ENCODE peak calls at places on chromosomes 2 and 18, in eight cellular contexts. Q is heart left ventricle, M is prostate gland, B is sigmoid colon, G is adrenal gland, J is ovary, O is A549, Y is body of pancreas. X is an unnamed sample.

GRCh38 chr2:156892449-156893335 is 364.8 kb upstream of the GALNT5 start:
- DNase-seq in B (no peak), Q (no peak), O (peak), M (peak), G (no peak), J (no peak), Y (peak), X (no peak)

GRCh38 chr2:43343573-43344304 is 117.3 kb upstream of the ZFP36L2 start:
- DNase-seq in O (no peak), M (peak), G (peak), Q (peak), J (peak), B (peak), Y (peak), X (peak)

GRCh38 chr2:238289574-238289973 is 1.2 kb upstream of the PER2 start:
- DNase-seq in Y (no peak), J (no peak), B (peak), M (no peak), O (no peak), Q (no peak), G (no peak), X (no peak)

GRCh38 chr18:23301971-23302370 is 151.1 kb upstream of the RIOK3 start:
- DNase-seq in B (no peak), J (no peak), G (no peak), O (no peak), Y (no peak), Q (no peak), M (no peak), X (no peak)

GRCh38 chr2:231670892-231671616 is 37.3 kb upstream of the PTMA start:
- DNase-seq in Y (no peak), Q (no peak), M (no peak), J (no peak), B (peak), G (no peak), O (peak), X (no peak)

GRCh38 chr2:151280276-151280675 is 9.2 kb downstream of the NMI start:
- DNase-seq in M (no peak), J (no peak), O (no peak), Q (no peak), Y (no peak), B (no peak), G (no peak), X (no peak)

GRCh38 chr2:233857511-233858118 is 3.3 kb upstream of the HJURP start:
- DNase-seq in Y (peak), J (no peak), O (peak), G (no peak), M (no peak), Q (no peak), B (no peak), X (no peak)

GRCh38 chr2:189267491-189267890 is 87.9 kb upstream of the COL5A2 start:
- DNase-seq in O (no peak), B (no peak), Q (no peak), J (no peak), M (no peak), G (no peak), Y (no peak), X (no peak)

GRCh38 chr2:62305421-62306176 is 109.7 kb downstream of the B3GNT2 start:
- DNase-seq in J (no peak), M (no peak), Y (no peak), O (no peak), B (no peak), G (no peak), Q (no peak), X (no peak)

GRCh38 chr2:157444643-157445040 is 753 bp upstream of the CYTIP start:
- DNase-seq in M (no peak), Y (no peak), B (no peak), G (no peak), J (no peak), O (no peak), Q (no peak), X (no peak)

GRCh38 chr2:176110975-176111663 is 4.0 kb downstream of the HOXD11 start:
- DNase-seq in J (peak), M (no peak), Y (peak), Q (no peak), O (peak), B (no peak), G (no peak), X (peak)

GRCh38 chr2:233033672-233034071 is 1.2 kb downstream of the NEU2 start:
- DNase-seq in M (no peak), O (no peak), B (no peak), G (no peak), Y (no peak), J (no peak), Q (no peak), X (no peak)

GRCh38 chr18:14930076-14930475 is 182.1 kb downstream of the ANKRD30B start:
- DNase-seq in J (no peak), Q (no peak), Y (no peak), O (no peak), B (no peak), M (no peak), G (no peak), X (peak)

GRCh38 chr2:170216415-170216814 is 38.5 kb downstream of the MYO3B start:
- DNase-seq in M (no peak), Q (no peak), J (no peak), O (no peak), B (no peak), G (no peak), Y (no peak), X (no peak)

GRCh38 chr18:36312806-36313395 is 15.4 kb downstream of the FHOD3 start:
- DNase-seq in B (no peak), J (peak), O (no peak), Y (no peak), M (no peak), Q (no peak), G (peak), X (no peak)
- TF ChIP-seq POLR2A in B (no peak), J (no peak), O (no peak), Y (no peak), M (no peak), Q (no peak), G (no peak), X (no peak)

DNA sequence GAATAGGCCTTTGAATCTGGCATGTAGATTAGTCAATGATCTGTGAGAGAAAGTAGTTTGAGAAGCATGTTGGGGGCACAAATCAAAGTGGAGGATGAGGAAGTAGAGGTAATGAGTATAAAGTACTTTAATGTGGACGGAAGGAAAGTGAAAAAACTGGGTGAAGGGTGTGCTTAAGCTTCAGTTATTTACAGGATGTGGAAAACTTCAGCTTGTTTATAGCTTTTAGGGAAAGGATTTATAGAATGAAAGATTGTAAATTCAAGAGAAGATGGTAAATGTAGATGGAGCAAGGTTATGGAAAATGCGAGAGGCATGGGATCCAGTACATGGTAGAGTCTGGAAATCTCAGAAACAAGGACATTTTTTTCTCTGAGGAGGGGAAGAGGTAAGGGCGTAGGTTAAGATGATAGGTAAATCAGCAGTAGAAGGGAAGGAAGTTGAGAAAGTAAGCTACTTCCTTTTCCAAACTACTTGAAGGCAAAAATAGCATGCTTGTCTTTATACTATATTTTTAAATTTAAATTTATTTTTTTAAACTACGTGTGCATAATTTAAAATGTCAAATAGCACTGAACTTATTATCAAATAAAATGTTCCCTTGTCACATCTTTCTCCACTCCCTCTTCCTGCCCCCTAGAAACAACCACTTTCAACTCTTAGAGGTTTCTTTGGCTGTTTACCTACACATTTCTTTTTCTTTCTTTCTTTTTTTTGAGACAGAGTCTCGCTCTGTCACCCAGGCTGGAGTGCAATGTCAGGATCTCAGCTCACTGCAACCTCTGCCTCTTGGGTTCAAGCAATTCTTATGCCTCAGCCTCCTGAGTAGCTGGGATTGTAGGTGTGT is 8.5 kb downstream of the FAM117B start:
- DNase-seq in M (no peak), J (no peak), B (no peak), Y (no peak), Q (no peak), G (no peak), O (no peak), X (no peak)
- H3K4me3 ChIP-seq in M (no peak), J (no peak), B (no peak), Y (no peak), Q (no peak), G (no peak), O (no peak), X (no peak)

GRCh38 chr2:33230877-33231276 is 245.6 kb upstream of the RASGRP3 start:
- DNase-seq in B (no peak), Y (no peak), M (no peak), G (no peak), O (peak), Q (no peak), J (no peak), X (no peak)
- TF ChIP-seq POLR2A in B (no peak), Y (no peak), M (no peak), G (no peak), O (no peak), Q (no peak), J (no peak), X (no peak)

GRCh38 chr18:79458131-79458838 is 62.6 kb downstream of the NFATC1 start:
- DNase-seq in Y (peak), J (peak), O (peak), G (peak), M (no peak), B (peak), Q (peak), X (peak)

GRCh38 chr18:79460445-79461300 is 64.9 kb downstream of the NFATC1 start:
- DNase-seq in Q (no peak), G (no peak), M (no peak), O (no peak), B (no peak), Y (no peak), J (no peak), X (no peak)

GRCh38 chr18:79457652-79458051 is 61.9 kb downstream of the NFATC1 start:
- DNase-seq in Q (no peak), G (no peak), B (no peak), M (no peak), Y (no peak), J (peak), O (no peak), X (no peak)

GRCh38 chr18:79459946-79460345 is 64.2 kb downstream of the NFATC1 start:
- DNase-seq in O (no peak), Y (no peak), Q (no peak), G (no peak), B (no peak), J (no peak), M (no peak), X (no peak)

DNA sequence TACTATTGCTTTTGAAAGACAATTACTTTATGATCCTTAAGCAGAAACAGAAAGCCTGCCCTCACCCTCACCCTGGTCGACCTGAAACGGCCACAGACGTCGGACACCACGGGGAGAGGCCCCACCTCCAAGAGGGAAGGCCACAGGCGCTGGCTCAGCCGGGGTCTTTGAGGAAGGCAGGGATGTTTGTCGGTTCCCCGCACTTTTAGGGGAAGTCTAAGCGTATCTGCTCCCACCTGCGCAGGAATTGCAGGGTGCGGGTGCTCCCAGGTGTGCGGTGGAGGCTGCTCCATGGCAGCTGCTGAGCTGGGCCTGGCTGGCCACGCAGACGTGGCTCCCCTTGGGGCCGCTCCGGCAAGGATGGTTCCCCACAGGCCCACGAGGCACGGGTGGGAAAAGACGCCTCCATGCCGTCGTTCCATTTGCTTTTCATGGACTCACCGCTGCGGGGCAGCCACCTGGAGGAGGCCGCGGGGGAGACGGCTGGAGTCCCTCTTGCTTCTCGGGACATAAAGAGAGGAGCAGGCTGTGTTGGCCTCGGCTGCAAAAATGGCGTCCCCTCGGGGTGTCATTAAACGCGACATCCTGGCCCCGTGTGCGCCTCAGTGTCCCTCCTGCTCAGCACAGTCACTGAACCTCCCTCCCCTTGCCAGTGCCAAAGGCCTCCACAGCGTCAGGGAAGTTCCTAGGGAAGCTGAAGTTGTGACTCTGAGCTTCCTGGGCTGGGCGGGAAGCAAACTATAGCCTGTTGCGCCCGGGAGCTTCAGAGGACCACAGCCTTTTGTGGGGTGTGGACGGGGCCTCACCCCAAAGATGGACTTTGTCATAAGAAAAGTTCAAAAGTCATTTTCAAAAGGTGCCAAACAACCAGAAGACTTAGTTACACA is 63.4 kb downstream of the NFATC1 start:
- DNase-seq in Q (no peak), J (no peak), G (no peak), O (no peak), M (no peak), Y (no peak), B (no peak), X (no peak)
- H3K4me3 ChIP-seq in Q (peak), J (no peak), G (no peak), O (no peak), M (no peak), Y (no peak), B (peak), X (no peak)

X was measured in lower leg skin.